ENCODE peak calls at places on chromosomes 16 and 17, in six cellular contexts. N is tibial artery, X is fibroblast of pulmonary artery, W is heart left ventricle, Q is cardiac muscle cell, A is cardiac fibroblast. K is an unnamed sample.

GRCh38 chr17:12549499-12549901 is 116.2 kb upstream of the MYOCD start:
- DNase-seq in N (no peak), X (peak; percentile 20), W (no peak), Q (peak; percentile 2), A (peak; percentile 8), K (no peak)

GRCh38 chr17:50363217-50364060 is 9.5 kb downstream of the MRPL27 start:
- DNase-seq in N (no peak), X (peak; percentile 55), W (no peak), Q (peak; percentile 78), A (peak; percentile 72), K (no peak)

GRCh38 chr17:60390223-60390622 is 1.7 kb downstream of the USP32 start:
- DNase-seq in N (no peak), X (peak; percentile 81), W (no peak), Q (peak; percentile 85), A (peak; percentile 85), K (no peak)

GRCh38 chr16:18932243-18932997 is 6.2 kb upstream of the SMG1 start:
- DNase-seq in N (peak; percentile 53), X (peak; percentile 39), W (no peak), Q (peak; percentile 30), A (peak; percentile 61), K (no peak)

GRCh38 chr16:50857881-50858280 is 116.0 kb downstream of the CYLD start:
- DNase-seq in N (no peak), X (no peak), W (no peak), Q (no peak), A (no peak), K (no peak)

GRCh38 chr17:68057531-68057952 is 22.0 kb downstream of the KPNA2 start:
- DNase-seq in N (no peak), X (peak; percentile 66), W (no peak), Q (peak; percentile 51), A (peak; percentile 67), K (peak; percentile 26)

GRCh38 chr17:53687324-53687723 is 135.4 kb upstream of the KIF2B start:
- DNase-seq in N (no peak), X (no peak), W (no peak), Q (no peak), A (no peak), K (no peak)

GRCh38 chr16:46743232-46743719 is 4.9 kb downstream of the MYLK3 start:
- DNase-seq in N (peak; percentile 32), X (peak; percentile 66), W (no peak), Q (peak; percentile 82), A (peak; percentile 82), K (no peak)

GRCh38 chr17:76155988-76156661 is 15.1 kb upstream of the FOXJ1 start:
- DNase-seq in N (no peak), X (no peak), W (no peak), Q (no peak), A (no peak), K (no peak)

GRCh38 chr16:12639044-12639443 is 164.6 kb downstream of the CPPED1 start:
- DNase-seq in N (no peak), X (peak; percentile 31), W (no peak), Q (no peak), A (no peak), K (no peak)

GRCh38 chr17:49694847-49695697 is 12.7 kb downstream of the SLC35B1 start:
- DNase-seq in N (peak; percentile 64), X (peak; percentile 41), W (peak; percentile 52), Q (peak; percentile 40), A (peak; percentile 39), K (no peak)

GRCh38 chr17:57925361-57925990 is 29.7 kb downstream of the CUEDC1 start:
- DNase-seq in N (no peak), X (no peak), W (no peak), Q (no peak), A (no peak), K (no peak)

GRCh38 chr16:20647736-20648135 is 49.7 kb downstream of the ACSM1 start:
- DNase-seq in N (no peak), X (no peak), W (no peak), Q (no peak), A (no peak), K (no peak)

DNA sequence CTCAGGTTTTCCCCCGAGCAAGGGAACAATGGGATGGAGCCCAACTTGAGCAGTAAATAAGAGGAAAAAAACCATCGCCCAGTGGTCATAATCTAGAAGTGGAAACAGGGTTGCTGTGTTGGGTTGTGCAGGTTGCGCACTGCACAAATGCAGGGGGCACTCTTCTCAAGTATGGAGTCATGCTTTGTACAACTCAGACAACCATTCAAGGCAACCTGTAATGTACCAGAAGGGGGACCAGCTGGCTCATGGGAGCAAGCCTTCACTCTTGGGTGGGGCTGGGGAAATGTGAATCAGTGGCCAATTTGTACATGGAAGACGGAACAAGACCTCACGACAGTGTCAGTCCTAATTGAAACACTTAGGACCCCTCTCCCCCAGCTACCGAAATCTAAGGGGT is 23.9 kb upstream of the LITAF start:
- DNase-seq in N (no peak), X (no peak), W (no peak), Q (no peak), A (no peak), K (no peak)
- TF ChIP-seq CTCF in N (no peak), X (no peak), W (no peak), Q (no peak), A (no peak), K (no peak)

DNA sequence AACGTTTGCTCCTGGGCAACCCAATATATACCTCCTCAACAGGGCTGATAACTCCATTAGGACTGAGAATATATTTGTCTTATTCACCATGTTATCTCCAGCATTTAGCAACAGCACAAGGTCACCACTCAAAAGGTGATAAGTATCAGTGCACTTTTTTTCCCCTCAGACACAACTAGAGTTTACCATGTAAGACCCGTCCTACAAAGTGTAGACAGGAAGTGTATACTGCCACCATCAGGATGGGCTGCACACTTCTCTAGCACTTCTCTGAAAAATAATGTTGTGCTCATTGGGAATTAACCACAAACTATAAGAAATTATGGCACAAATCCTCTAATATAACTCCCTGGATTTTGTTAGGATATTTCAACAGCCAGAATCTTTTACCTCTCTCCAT is 5.7 kb upstream of the VAT1L start:
- DNase-seq in N (no peak), X (no peak), W (no peak), Q (peak; percentile 5), A (no peak), K (no peak)
- TF ChIP-seq CTCF in N (no peak), X (peak; percentile 31), W (peak; percentile 35), Q (peak; percentile 20), A (no peak), K (no peak)

GRCh38 chr16:22973451-22973991 is 159.6 kb downstream of the HS3ST2 start:
- DNase-seq in N (no peak), X (no peak), W (no peak), Q (no peak), A (no peak), K (no peak)

GRCh38 chr16:22979038-22979437 is 165.1 kb downstream of the HS3ST2 start:
- DNase-seq in N (no peak), X (no peak), W (no peak), Q (no peak), A (no peak), K (no peak)

GRCh38 chr16:22971346-22971924 is 157.5 kb downstream of the HS3ST2 start:
- DNase-seq in N (no peak), X (no peak), W (no peak), Q (no peak), A (no peak), K (no peak)

DNA sequence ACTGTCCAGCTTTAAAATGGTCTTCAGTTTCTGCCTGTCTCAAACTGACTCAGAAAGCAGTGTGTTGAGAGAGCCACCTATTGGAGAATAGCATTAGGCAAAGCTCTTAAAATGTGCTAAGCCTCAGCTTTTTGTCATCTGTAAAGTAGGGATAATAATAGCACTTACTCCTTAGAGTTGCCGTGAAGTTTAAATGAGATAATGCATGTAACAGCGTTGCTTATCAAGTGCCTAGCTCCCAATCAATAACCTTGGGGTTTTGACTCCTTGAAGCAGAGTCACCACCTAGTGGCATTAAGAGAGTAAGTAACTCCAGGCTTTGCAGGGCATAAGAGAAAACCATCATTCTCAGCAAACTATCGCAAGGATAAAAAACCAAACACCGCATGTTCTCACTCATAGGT is 163.3 kb downstream of the HS3ST2 start:
- DNase-seq in N (no peak), X (no peak), W (no peak), Q (no peak), A (no peak), K (no peak)
- TF ChIP-seq CTCF in N (peak; percentile 15), X (peak; percentile 7), W (peak; percentile 58), Q (no peak), A (peak; percentile 22), K (peak; percentile 67)

DNA sequence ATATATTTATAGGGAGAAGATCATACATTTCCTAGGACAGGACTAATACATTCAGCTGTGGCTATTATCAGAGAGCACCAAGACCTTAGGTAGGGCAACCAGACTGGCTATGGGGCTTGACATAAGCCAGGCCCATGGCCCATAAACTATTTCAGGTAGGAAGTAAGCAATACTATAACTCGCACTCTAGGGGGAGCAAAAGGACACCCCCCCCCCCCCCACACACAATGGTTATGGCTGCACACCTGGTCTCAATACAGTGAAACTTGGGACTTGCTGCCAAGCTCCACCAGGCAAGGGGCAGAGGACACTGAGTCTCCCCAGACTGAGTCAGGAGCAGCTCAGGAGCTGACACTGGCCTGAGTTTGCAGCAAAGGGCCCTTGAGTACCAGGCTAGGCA is 348.9 kb upstream of the ASIC2 start:
- DNase-seq in N (no peak), X (no peak), W (no peak), Q (no peak), A (no peak), K (no peak)
- TF ChIP-seq CTCF in N (no peak), X (no peak), W (no peak), Q (no peak), A (no peak), K (no peak)

GRCh38 chr17:74403512-74404137 is 28.3 kb upstream of the GPRC5C start:
- DNase-seq in N (no peak), X (no peak), W (no peak), Q (no peak), A (no peak), K (no peak)
- TF ChIP-seq CTCF in N (no peak), X (no peak), W (no peak), Q (no peak), A (no peak), K (no peak)

DNA sequence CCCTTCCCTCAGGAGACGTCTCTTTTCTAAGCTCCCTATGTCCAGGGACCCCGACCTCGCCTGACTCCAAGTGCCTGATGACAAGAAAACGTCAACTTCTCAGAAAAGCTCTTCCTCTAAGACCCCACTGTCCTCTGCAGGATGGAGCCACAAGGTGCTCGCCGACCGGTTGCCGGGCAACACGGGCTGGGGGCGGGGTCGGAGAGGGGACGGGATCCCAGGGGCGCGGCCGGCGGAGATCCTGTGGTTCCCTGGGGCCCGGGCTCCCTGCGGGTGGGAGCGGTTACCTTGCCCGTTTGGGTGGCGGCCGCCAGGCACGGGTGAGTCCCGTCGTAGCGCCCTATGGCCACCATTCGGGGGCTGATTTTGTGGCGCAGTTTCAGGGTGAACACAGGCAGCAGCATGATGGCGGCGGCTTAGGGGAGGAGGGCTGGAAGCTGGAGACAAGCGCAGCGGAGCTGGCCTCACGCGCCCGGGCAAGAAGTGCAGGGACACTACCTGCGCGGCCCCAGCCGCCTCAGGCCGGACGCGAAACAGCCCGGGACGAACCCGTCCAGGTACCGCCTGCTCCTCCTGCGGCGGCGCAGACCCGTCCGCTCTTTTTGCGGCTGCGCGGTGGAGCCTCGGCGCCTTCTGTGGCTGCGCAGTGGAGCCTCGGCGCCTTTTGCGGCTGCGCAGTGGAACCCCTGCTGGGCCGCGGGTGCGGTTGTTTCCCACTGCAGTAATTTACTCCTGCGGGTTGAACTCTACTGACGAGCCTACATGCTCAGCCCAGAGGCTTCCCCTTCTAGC is at the start of gene BBS2:
- DNase-seq in N (peak; percentile 86), X (peak; percentile 83), W (peak; percentile 93), Q (peak; percentile 88), A (peak; percentile 88), K (peak; percentile 75)
- TF ChIP-seq CTCF in N (no peak), X (no peak), W (no peak), Q (no peak), A (no peak), K (no peak)

GRCh38 chr17:36768355-36768754 is 167.0 kb downstream of the MRM1 start:
- DNase-seq in N (no peak), X (no peak), W (no peak), Q (no peak), A (no peak), K (no peak)
- TF ChIP-seq CTCF in N (no peak), X (peak; percentile 3), W (no peak), Q (peak; percentile 9), A (no peak), K (no peak)

K was measured in PC-9.